ENCODE peak calls at places on chromosomes 2 and 18, in six cellular contexts. J, D, M, K, P and F are unnamed samples.

GRCh38 chr2:104599802-104600510 is 254.0 kb upstream of the POU3F3 start:
- DNase-seq in K (no peak), J (no peak), M (no peak), P (no peak), D (no peak), F (no peak)

GRCh38 chr2:69685321-69686048 is 41.9 kb upstream of the AAK1 start:
- DNase-seq in M (no peak), D (peak), K (no peak), P (no peak), J (peak), F (peak)

GRCh38 chr2:179900655-179901054 is 39.2 kb upstream of the ZNF385B start:
- DNase-seq in P (no peak), D (no peak), K (no peak), J (no peak), M (no peak), F (no peak)

GRCh38 chr2:126866451-126866850 is 32.2 kb upstream of the TEX51 start:
- DNase-seq in J (no peak), K (no peak), D (no peak), P (peak), M (no peak), F (no peak)

GRCh38 chr18:36704656-36705055 is 124.1 kb downstream of the TPGS2 start:
- DNase-seq in D (no peak), K (no peak), J (no peak), M (no peak), P (no peak), F (no peak)

GRCh38 chr2:13522917-13523821 is 806.4 kb downstream of the TRIB2 start:
- DNase-seq in D (no peak), J (no peak), P (no peak), K (no peak), M (no peak), F (no peak)

GRCh38 chr18:57806891-57807280 is 3.8 kb upstream of the ATP8B1 start:
- DNase-seq in D (peak), K (no peak), M (no peak), P (peak), J (peak), F (no peak)

GRCh38 chr18:64618390-64618789 is 469.5 kb upstream of the LINC00305 start:
- DNase-seq in P (no peak), M (no peak), J (no peak), K (no peak), D (no peak), F (no peak)

GRCh38 chr18:42339324-42339723 is 384.3 kb downstream of the PIK3C3 start:
- DNase-seq in J (no peak), P (no peak), M (no peak), K (no peak), D (no peak), F (no peak)

GRCh38 chr18:69469444-69469919 is 68.8 kb downstream of the DOK6 start:
- DNase-seq in J (no peak), K (peak), D (no peak), M (peak), P (no peak), F (peak)

GRCh38 chr18:63307555-63308200 is 11.9 kb downstream of the BCL2 start:
- DNase-seq in P (no peak), D (no peak), M (no peak), K (no peak), J (no peak), F (no peak)

GRCh38 chr2:201149064-201149820 is 33.3 kb downstream of the CFLAR start:
- DNase-seq in P (no peak), M (no peak), K (no peak), D (peak), J (peak), F (no peak)

GRCh38 chr2:138087761-138088602 is 123.7 kb downstream of the HNMT start:
- DNase-seq in J (no peak), M (no peak), K (no peak), D (no peak), P (no peak), F (no peak)

GRCh38 chr2:118509319-118510016 is 338.0 kb downstream of the EN1 start:
- DNase-seq in J (no peak), D (no peak), K (no peak), P (no peak), M (no peak), F (no peak)

GRCh38 chr2:46850742-46851141 is 64.9 kb downstream of the MCFD2 start:
- DNase-seq in K (no peak), D (peak), P (no peak), J (peak), M (no peak), F (no peak)

GRCh38 chr2:65545818-65546217 is 113.4 kb upstream of the SPRED2 start:
- DNase-seq in J (peak), M (no peak), P (no peak), K (no peak), D (peak), F (no peak)

GRCh38 chr18:22188551-22189267 is 19.3 kb downstream of the GATA6 start:
- DNase-seq in D (peak), K (no peak), M (no peak), P (peak), J (peak), F (no peak)

GRCh38 chr2:45028276-45028675 is 19.0 kb upstream of the SIX2 start:
- DNase-seq in J (no peak), K (no peak), M (no peak), D (peak), P (no peak), F (no peak)

GRCh38 chr2:184646177-184646576 is 47.8 kb downstream of the ZNF804A start:
- DNase-seq in P (no peak), D (peak), M (no peak), J (no peak), K (no peak), F (no peak)

GRCh38 chr2:101153077-101153707 is 2.0 kb upstream of the TBC1D8 start:
- DNase-seq in K (no peak), D (no peak), M (no peak), J (no peak), P (no peak), F (no peak)

GRCh38 chr18:43780782-43781340 is 503.6 kb upstream of the SYT4 start:
- DNase-seq in D (peak), J (no peak), M (no peak), K (no peak), P (no peak), F (no peak)

GRCh38 chr2:60558536-60558935 is 5.1 kb upstream of the BCL11A start:
- DNase-seq in K (no peak), J (no peak), P (no peak), D (no peak), M (no peak), F (no peak)

GRCh38 chr2:240305369-240305962 is 130.0 kb upstream of the GPC1 start:
- DNase-seq in M (no peak), D (no peak), P (no peak), K (no peak), J (no peak), F (no peak)

GRCh38 chr2:157746234-157746950 is 117.7 kb upstream of the ACVR1C start:
- DNase-seq in K (no peak), J (no peak), D (peak), P (no peak), M (no peak), F (no peak)